ENCODE peak calls at places on chromosomes 16 and 17, in four cellular contexts. S is SK-N-SH, O is heart left ventricle, D is ovary. J is an unnamed sample.

GRCh38 chr16:50268352-50268751 is 2.0 kb downstream of the ADCY7 start:
- DNase-seq in S (no peak), D (no peak), O (no peak), J (no peak)

GRCh38 chr16:88541109-88541508 is 29.1 kb upstream of the ZC3H18 start:
- DNase-seq in D (no peak), S (no peak), O (no peak), J (no peak)

GRCh38 chr17:48545022-48545376 is at the start of gene HOXB2:
- DNase-seq in S (no peak), O (peak; percentile 64), D (no peak), J (no peak)

GRCh38 chr16:57739756-57740422 is 4.3 kb downstream of the KATNB1 start:
- DNase-seq in O (peak; percentile 48), D (no peak), S (no peak), J (no peak)

GRCh38 chr17:57989011-57989345 is 924 bp upstream of the VEZF1 start:
- DNase-seq in D (peak; percentile 50), O (no peak), S (peak; percentile 63), J (peak; percentile 76)

GRCh38 chr17:71180801-71181385 is 939.9 kb upstream of the SOX9 start:
- DNase-seq in O (no peak), S (peak; percentile 33), D (no peak), J (no peak)

GRCh38 chr17:45889579-45889978 is 4.8 kb upstream of the MAPT start:
- DNase-seq in O (no peak), S (no peak), D (no peak), J (no peak)

GRCh38 chr17:15431201-15431600 is 36.2 kb downstream of the CDRT4 start:
- DNase-seq in O (no peak), S (no peak), D (no peak), J (no peak)

GRCh38 chr16:55056585-55057520 is 126.2 kb downstream of the IRX5 start:
- DNase-seq in S (peak; percentile 87), D (no peak), O (no peak), J (no peak)

GRCh38 chr17:31387438-31387837 is 4.0 kb upstream of the RAB11FIP4 start:
- DNase-seq in S (no peak), D (no peak), O (no peak), J (peak; percentile 28)

GRCh38 chr16:78666318-78666717 is 566.9 kb downstream of the WWOX start:
- DNase-seq in O (no peak), S (peak; percentile 14), D (no peak), J (no peak)

GRCh38 chr16:48106445-48106844 is 49.3 kb downstream of the ABCC12 start:
- DNase-seq in O (no peak), S (no peak), D (no peak), J (no peak)

GRCh38 chr17:3913531-3914318 is 2.5 kb downstream of the P2RX1 start:
- DNase-seq in O (peak; percentile 88), S (peak; percentile 91), D (peak; percentile 80), J (peak; percentile 90)

GRCh38 chr16:81697886-81698635 is 81.0 kb upstream of the PLCG2 start:
- DNase-seq in O (peak; percentile 55), D (no peak), S (no peak), J (no peak)

GRCh38 chr16:56525154-56525720 is 5.4 kb upstream of the BBS2 start:
- DNase-seq in D (no peak), O (no peak), S (peak; percentile 36), J (no peak)

GRCh38 chr16:29700253-29700987 is 21.4 kb downstream of the QPRT start:
- DNase-seq in O (peak; percentile 85), S (peak; percentile 88), D (peak; percentile 80), J (peak; percentile 81)

GRCh38 chr16:1003551-1004347 is 22.2 kb downstream of the SOX8 start:
- DNase-seq in D (no peak), S (no peak), O (no peak), J (no peak)

GRCh38 chr17:45131616-45132301 is 556 bp downstream of the PLCD3 start:
- DNase-seq in O (peak; percentile 84), D (peak; percentile 72), S (peak; percentile 87), J (no peak)

GRCh38 chr17:7336240-7337175 is at the start of gene ACAP1:
- DNase-seq in D (peak; percentile 14), S (no peak), O (peak; percentile 84), J (no peak)

GRCh38 chr16:21703589-21704174 is 39.9 kb downstream of the OTOA start:
- DNase-seq in S (no peak), D (no peak), O (no peak), J (no peak)

GRCh38 chr16:21702259-21702658 is 38.5 kb downstream of the OTOA start:
- DNase-seq in D (no peak), O (no peak), S (no peak), J (no peak)

GRCh38 chr16:21704266-21704665 is 40.5 kb downstream of the OTOA start:
- DNase-seq in S (no peak), O (no peak), D (no peak), J (no peak)

GRCh38 chr16:21703156-21703555 is 39.4 kb downstream of the OTOA start:
- DNase-seq in D (no peak), O (no peak), S (no peak), J (no peak)

DNA sequence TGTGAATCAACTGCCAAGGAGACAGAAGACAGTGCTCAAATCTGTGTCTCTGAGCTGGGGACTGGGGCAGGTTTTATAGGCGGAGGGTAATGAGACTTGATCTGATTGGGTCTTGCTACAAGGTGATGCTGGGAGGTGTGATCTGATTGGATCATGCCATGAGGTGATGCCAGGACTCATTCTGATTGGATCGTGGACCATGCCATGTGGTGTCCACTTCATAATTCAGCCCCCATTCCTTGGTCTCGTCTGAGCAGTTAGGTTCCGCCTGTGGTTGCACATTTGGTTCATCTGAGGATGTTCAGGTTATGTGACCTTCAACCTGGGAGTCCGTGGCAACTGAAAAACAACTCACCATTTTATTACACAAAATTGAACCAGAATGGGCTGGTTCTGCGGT is 41.0 kb downstream of the OTOA start:
- DNase-seq in D (no peak), S (no peak), O (no peak), J (no peak)
- H3K4me1 ChIP-seq in D (no peaks in the 10 kb centered on the region), S (no peaks in the 10 kb centered on the region), O (no peaks in the 10 kb centered on the region), J (peaks cover 9% of the 10 kb centered on the region)

GRCh38 chr16:75175074-75175473 is 26.8 kb downstream of the ZFP1 start:
- DNase-seq in O (no peak), S (no peak), D (no peak), J (no peak)
- H3K9me3 ChIP-seq in O (peaks cover 78% of the 10 kb centered on the region), S (peaks cover 29% of the 10 kb centered on the region), D (no peaks in the 10 kb centered on the region), J (peaks cover 36% of the 10 kb centered on the region)

DNA sequence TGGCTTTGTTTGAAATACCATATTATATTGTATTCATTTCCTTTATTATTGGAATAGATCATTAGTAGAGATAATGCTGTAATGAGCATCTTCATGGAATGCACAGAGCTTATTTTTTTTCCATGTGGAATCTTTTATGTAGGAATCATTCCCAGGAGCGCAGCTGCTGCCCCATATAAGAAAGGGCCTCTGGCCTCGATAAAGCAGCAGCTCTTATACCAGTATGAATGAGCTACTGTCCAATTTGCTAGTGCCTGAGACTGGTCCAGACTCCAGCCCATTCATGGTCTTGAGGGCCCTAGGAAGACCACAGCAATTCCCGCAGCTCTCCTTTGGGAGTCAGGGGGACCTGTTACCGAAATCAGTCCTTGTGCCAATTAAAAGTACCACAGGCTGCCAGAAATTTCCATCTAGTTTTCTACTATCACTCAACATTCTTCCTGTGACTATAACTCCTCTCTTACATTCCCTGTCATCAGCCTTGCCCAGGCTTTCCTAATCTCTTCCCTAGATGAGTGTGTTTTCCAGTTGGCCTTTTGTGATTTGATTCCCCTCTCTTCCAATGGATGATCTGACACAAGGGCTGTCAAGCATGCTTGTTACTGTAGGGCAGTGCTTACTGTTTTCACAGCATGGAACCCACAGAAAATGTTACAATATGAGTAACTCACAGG is 1.9 kb downstream of the ZNF843 start:
- DNase-seq in O (no peak), D (no peak), S (no peak), J (no peak)
- H3K4me1 ChIP-seq in O (no peaks in the 10 kb centered on the region), D (no peaks in the 10 kb centered on the region), S (no peaks in the 10 kb centered on the region), J (peaks cover 11% of the 10 kb centered on the region)

DNA sequence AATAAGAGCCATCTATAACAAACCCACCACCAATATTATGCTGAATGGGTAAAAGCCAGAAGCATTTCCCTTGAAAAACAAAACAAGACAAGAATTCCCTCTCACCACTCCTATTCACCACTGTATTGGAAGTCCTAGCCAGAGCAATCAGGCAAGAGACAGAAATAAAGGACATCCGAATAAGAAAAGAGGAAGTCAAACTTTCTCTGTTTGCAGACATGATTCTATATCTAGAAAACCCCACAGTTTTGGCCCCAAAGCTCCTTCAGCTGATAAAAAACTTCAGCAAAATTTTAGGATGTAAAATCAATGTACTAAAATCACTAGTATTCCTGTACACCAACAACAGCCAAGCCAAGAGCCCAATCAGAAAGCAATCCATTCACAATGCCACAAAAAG is 271.8 kb upstream of the AXIN2 start:
- DNase-seq in S (no peak), D (no peak), O (no peak), J (no peak)
- H3K9me3 ChIP-seq in S (peaks cover 37% of the 10 kb centered on the region), D (no peaks in the 10 kb centered on the region), O (peaks cover 67% of the 10 kb centered on the region), J (no peaks in the 10 kb centered on the region)

DNA sequence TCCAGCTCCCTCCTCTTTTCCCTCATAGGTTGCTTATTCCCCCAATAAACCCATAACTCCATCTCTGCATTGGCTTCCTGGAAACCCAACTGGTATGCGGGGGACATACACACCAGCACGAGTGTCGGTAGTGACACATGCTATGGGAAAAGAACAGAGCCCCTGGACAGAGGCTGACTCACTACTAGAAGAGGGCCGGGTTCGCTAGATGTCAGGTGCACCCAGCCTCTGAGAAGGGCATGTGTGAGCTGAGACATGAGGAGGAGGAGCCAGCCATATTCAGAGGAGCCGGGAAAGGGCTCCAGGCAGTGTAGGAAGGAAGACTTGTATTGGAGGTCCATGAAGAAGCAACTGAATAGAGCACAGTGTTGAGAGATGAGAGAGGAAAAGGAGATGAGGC is 241.1 kb downstream of the SOX9 start:
- DNase-seq in D (no peak), O (no peak), S (no peak), J (no peak)
- H3K4me1 ChIP-seq in D (no peaks in the 10 kb centered on the region), O (no peaks in the 10 kb centered on the region), S (peaks cover 30% of the 10 kb centered on the region), J (no peaks in the 10 kb centered on the region)

GRCh38 chr16:68553186-68553585 is 14.1 kb downstream of the ZFP90 start:
- DNase-seq in S (no peak), D (no peak), O (no peak), J (no peak)
- H3K9me3 ChIP-seq in S (peaks cover 3% of the 10 kb centered on the region), D (no peaks in the 10 kb centered on the region), O (peaks cover 95% of the 10 kb centered on the region), J (peaks cover 66% of the 10 kb centered on the region)

DNA sequence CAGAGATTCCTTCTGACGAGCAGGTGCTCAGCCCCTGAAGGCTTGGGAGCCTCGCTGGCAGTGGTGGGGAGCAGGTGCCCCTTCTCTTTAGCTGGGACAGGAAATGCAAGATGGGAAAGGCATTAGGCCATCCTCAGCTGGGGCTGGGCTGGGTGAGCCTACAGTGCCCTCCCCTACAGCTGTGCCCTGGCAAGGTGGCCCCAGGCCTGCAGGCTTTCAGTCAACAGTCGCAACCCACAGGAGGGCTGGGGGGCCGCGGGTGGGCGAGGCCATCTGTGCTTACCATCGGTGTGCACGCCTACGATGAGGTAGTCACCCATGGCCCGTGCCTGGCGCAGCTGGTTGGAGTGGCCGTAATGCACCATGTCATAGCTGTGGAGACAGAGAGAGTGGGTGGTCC is 2.0 kb downstream of the PCYT2 start:
- DNase-seq in S (no peak), D (no peak), O (no peak), J (no peak)
- H3K4me1 ChIP-seq in S (peaks cover 8% of the 10 kb centered on the region), D (peaks cover 1% of the 10 kb centered on the region), O (peaks cover 8% of the 10 kb centered on the region), J (peaks cover 9% of the 10 kb centered on the region)

J was measured in tibial artery.